ENCODE peak calls at places on chromosomes 5 and 9, in seven cellular contexts. K is uterus; H is prostate gland; Y is aorta; T is CD8-positive, alpha-beta memory T cell; U is GM23248; P is ovary. L is an unnamed sample. For H3K9me3, the result is how much of the 10 kb centered on the place peaks cover.

GRCh38 chr9:99231708-99232107 is 9.6 kb downstream of the SEC61B start:
- DNase-seq in K (no peak), H (no peak), Y (no peak), T (no peak), U (peak), P (no peak), L (no peak)

GRCh38 chr5:53334431-53334941 is 145.9 kb upstream of the FST start:
- DNase-seq in K (no peak), H (peak), Y (no peak), T (no peak), U (peak), P (no peak), L (no peak)

GRCh38 chr5:59810041-59810440 is 83.5 kb downstream of the PDE4D start:
- DNase-seq in K (peak), H (peak), Y (peak), T (peak), U (peak), P (peak), L (peak)

GRCh38 chr9:128921881-128922763 is 1.3 kb downstream of the PHYHD1 start:
- DNase-seq in K (peak), H (peak), Y (peak), T (no peak), U (peak), P (peak), L (peak)

GRCh38 chr5:89087551-89088318 is 204.8 kb upstream of the MEF2C start:
- DNase-seq in K (no peak), H (no peak), Y (no peak), T (no peak), U (no peak), P (no peak), L (no peak)

GRCh38 chr5:21831145-21831787 is 1021.9 kb downstream of the CDH12 start:
- DNase-seq in K (no peak), H (no peak), Y (no peak), T (no peak), U (no peak), P (no peak), L (no peak)

GRCh38 chr9:9133526-9133925 is 1333.9 kb upstream of the DMAC1 start:
- DNase-seq in K (no peak), H (no peak), Y (no peak), T (no peak), U (no peak), P (no peak), L (no peak)

GRCh38 chr5:116529615-116530014 is 45.0 kb downstream of the SEMA6A start:
- DNase-seq in K (no peak), H (no peak), Y (no peak), T (no peak), U (no peak), P (no peak), L (no peak)

GRCh38 chr9:83965350-83966208 is 14.4 kb downstream of the HNRNPK start:
- DNase-seq in K (no peak), H (no peak), Y (no peak), T (no peak), U (no peak), P (no peak), L (no peak)

GRCh38 chr5:139361821-139362429 is 20.3 kb downstream of the PAIP2 start:
- DNase-seq in K (no peak), H (no peak), Y (no peak), T (no peak), U (peak), P (no peak), L (no peak)

GRCh38 chr5:57889558-57889957 is 406.9 kb upstream of the ACTBL2 start:
- DNase-seq in K (no peak), H (no peak), Y (no peak), T (no peak), U (peak), P (no peak), L (peak)

GRCh38 chr9:101037433-101037832 is 8.9 kb downstream of the PLPPR1 start:
- DNase-seq in K (no peak), H (no peak), Y (no peak), T (no peak), U (no peak), P (no peak), L (no peak)

GRCh38 chr5:97100486-97100885 is 41.9 kb downstream of the LIX1 start:
- DNase-seq in K (no peak), H (no peak), Y (no peak), T (no peak), U (peak), P (no peak), L (no peak)

GRCh38 chr5:2764581-2764980 is 13.1 kb upstream of the IRX2 start:
- DNase-seq in K (no peak), H (no peak), Y (no peak), T (no peak), U (no peak), P (no peak), L (no peak)

GRCh38 chr5:33167541-33167940 is 273.2 kb upstream of the TARS1 start:
- DNase-seq in K (no peak), H (no peak), Y (no peak), T (no peak), U (peak), P (no peak), L (no peak)

GRCh38 chr5:142178651-142179050 is 70.1 kb downstream of the NDFIP1 start:
- DNase-seq in K (no peak), H (no peak), Y (no peak), T (no peak), U (no peak), P (no peak), L (no peak)

GRCh38 chr5:78506296-78507049 is 142.1 kb downstream of the LHFPL2 start:
- DNase-seq in K (no peak), H (no peak), Y (no peak), T (no peak), U (peak), P (no peak), L (no peak)

GRCh38 chr5:53364098-53364497 is 116.3 kb upstream of the FST start:
- DNase-seq in K (no peak), H (no peak), Y (no peak), T (no peak), U (peak), P (no peak), L (no peak)

GRCh38 chr9:107190031-107190935 is 92.8 kb upstream of the RAD23B start:
- DNase-seq in K (no peak), H (no peak), Y (no peak), T (no peak), U (peak), P (no peak), L (no peak)

GRCh38 chr5:4089087-4089486 is 493.5 kb downstream of the IRX1 start:
- DNase-seq in K (no peak), H (no peak), Y (no peak), T (no peak), U (no peak), P (no peak), L (no peak)

GRCh38 chr5:79505138-79505537 is 8.8 kb downstream of the HOMER1 start:
- DNase-seq in K (no peak), H (no peak), Y (no peak), T (no peak), U (no peak), P (no peak), L (no peak)

GRCh38 chr9:107437716-107438115 is 51.9 kb downstream of the KLF4 start:
- DNase-seq in K (no peak), H (no peak), Y (no peak), T (no peak), U (no peak), P (no peak), L (no peak)

GRCh38 chr9:74025402-74025894 is 471.7 kb upstream of the RORB start:
- DNase-seq in K (no peak), H (no peak), Y (no peak), T (no peak), U (peak), P (no peak), L (no peak)

GRCh38 chr5:89255845-89256463 is 373.0 kb upstream of the MEF2C start:
- DNase-seq in K (no peak), H (no peak), Y (no peak), T (no peak), U (peak), P (no peak), L (no peak)

GRCh38 chr5:79122963-79123362 is 11.4 kb downstream of the BHMT start:
- DNase-seq in K (no peak), H (no peak), Y (no peak), T (no peak), U (no peak), P (no peak), L (no peak)

GRCh38 chr5:60948738-60949137 is 3.7 kb downstream of the NDUFAF2 start:
- DNase-seq in K (no peak), H (no peak), Y (no peak), T (no peak), U (no peak), P (no peak), L (no peak)

GRCh38 chr5:95554331-95554646 is 488 bp downstream of the SKIC3 start:
- DNase-seq in K (no peak), H (no peak), Y (no peak), T (no peak), U (no peak), P (no peak), L (no peak)

GRCh38 chr5:106759152-106759551 is 911.6 kb downstream of the EFNA5 start:
- DNase-seq in K (no peak), H (no peak), Y (no peak), T (no peak), U (no peak), P (no peak), L (no peak)

GRCh38 chr9:95261890-95262289 is 55.6 kb downstream of the FANCC start:
- DNase-seq in K (no peak), H (no peak), Y (no peak), T (no peak), U (peak), P (no peak), L (no peak)

GRCh38 chr5:177103523-177104253 is 17.0 kb downstream of the FGFR4 start:
- DNase-seq in K (no peak), H (no peak), Y (no peak), T (no peak), U (no peak), P (no peak), L (no peak)

GRCh38 chr5:32880781-32881180 is 169.7 kb downstream of the NPR3 start:
- DNase-seq in K (no peak), H (no peak), Y (no peak), T (no peak), U (peak), P (no peak), L (no peak)

GRCh38 chr9:109815366-109815947 is 35.5 kb downstream of the PALM2AKAP2 start:
- DNase-seq in K (no peak), H (no peak), Y (no peak), T (no peak), U (peak), P (no peak), L (no peak)

GRCh38 chr9:125994066-125994943 is 247.1 kb downstream of the PBX3 start:
- DNase-seq in K (no peak), H (no peak), Y (peak), T (no peak), U (no peak), P (no peak), L (no peak)

GRCh38 chr9:21837501-21837900 is 35.1 kb downstream of the MTAP start:
- DNase-seq in K (no peak), H (no peak), Y (no peak), T (no peak), U (no peak), P (no peak), L (no peak)

GRCh38 chr9:126395439-126396212 is 69.0 kb downstream of the MVB12B start:
- DNase-seq in K (no peak), H (peak), Y (no peak), T (no peak), U (peak), P (no peak), L (no peak)

GRCh38 chr5:79489773-79490172 is 24.2 kb downstream of the HOMER1 start:
- DNase-seq in K (no peak), H (no peak), Y (no peak), T (no peak), U (no peak), P (no peak), L (no peak)

GRCh38 chr5:9058666-9059065 is 487.2 kb downstream of the SEMA5A start:
- DNase-seq in K (no peak), H (no peak), Y (no peak), T (no peak), U (peak), P (no peak), L (no peak)
- H3K9me3 ChIP-seq in K (under half), H (under half), Y (under half), T (under half), U (under half), P (under half), L (under half)

GRCh38 chr5:147740864-147741263 is 41.7 kb downstream of the JAKMIP2 start:
- DNase-seq in K (no peak), H (no peak), Y (no peak), T (no peak), U (no peak), P (no peak), L (no peak)
- H3K9me3 ChIP-seq in K (under half), H (under half), Y (under half), T (under half), U (under half), P (under half), L (under half)

DNA sequence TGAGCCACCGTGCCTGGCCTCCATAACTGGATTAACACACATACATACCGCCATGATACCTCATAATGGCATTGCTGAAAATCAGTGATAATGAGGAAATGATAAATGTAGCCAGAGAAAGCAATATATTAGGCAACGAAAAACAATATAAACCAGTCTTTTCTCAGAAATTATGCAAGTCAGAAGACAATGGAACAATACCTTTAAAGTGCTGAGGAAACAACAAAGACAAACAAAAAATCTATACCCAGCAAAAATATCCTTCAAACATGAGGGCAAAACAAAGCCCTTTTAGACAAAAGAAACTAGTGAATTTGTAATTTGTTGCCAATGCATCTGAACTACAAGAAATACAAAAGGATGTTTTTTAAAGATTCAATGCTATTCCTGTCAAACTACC is 98.2 kb upstream of the TNFAIP8 start:
- DNase-seq in K (no peak), H (no peak), Y (no peak), T (no peak), U (no peak), P (no peak), L (no peak)
- H3K9me3 ChIP-seq in K (under half), H (under half), Y (under half), T (under half), U (under half), P (under half), L (under half)

GRCh38 chr9:4591123-4591500 is 71.0 kb upstream of the PLPP6 start:
- DNase-seq in K (no peak), H (no peak), Y (no peak), T (no peak), U (peak), P (no peak), L (no peak)
- H3K9me3 ChIP-seq in K (under half), H (under half), Y (under half), T (under half), U (under half), P (under half), L (under half)

DNA sequence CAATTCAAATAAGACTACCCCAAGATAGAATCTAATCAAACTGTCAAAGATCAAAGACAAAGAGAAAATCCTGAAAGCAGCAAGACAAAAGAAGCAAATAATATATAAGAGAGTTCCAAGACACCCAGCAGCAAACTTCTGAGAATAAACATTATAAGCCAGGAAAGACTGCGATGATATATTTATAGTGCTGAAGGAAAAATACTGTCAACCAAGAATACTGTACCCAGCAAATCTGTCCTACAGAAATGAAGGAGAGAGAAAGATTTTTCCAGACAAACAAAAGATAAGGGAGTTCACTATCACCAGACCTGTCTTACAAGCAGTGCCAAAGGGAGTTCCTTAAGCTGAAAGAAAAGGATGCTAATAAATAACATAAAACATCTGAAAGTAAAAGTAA is 227.4 kb downstream of the DENND1A start:
- DNase-seq in K (no peak), H (no peak), Y (no peak), T (no peak), U (no peak), P (no peak), L (no peak)
- H3K9me3 ChIP-seq in K (under half), H (under half), Y (under half), T (under half), U (under half), P (under half), L (under half)

GRCh38 chr5:50340757-50341156 is 100.3 kb downstream of the EMB start:
- DNase-seq in K (no peak), H (no peak), Y (no peak), T (no peak), U (no peak), P (no peak), L (no peak)
- H3K9me3 ChIP-seq in K (under half), H (under half), Y (under half), T (under half), U (under half), P (under half), L (under half)

GRCh38 chr9:89606049-89606481 is 1.3 kb downstream of the GADD45G start:
- DNase-seq in K (peak), H (peak), Y (peak), T (peak), U (peak), P (peak), L (peak)
- H3K9me3 ChIP-seq in K (under half), H (under half), Y (under half), T (under half), U (under half), P (under half), L (under half)

GRCh38 chr5:179113945-179114641 is 53.9 kb downstream of the ZNF354C start:
- DNase-seq in K (no peak), H (no peak), Y (no peak), T (no peak), U (no peak), P (no peak), L (no peak)

GRCh38 chr5:179111267-179112207 is 51.4 kb downstream of the ZNF354C start:
- DNase-seq in K (no peak), H (no peak), Y (no peak), T (no peak), U (no peak), P (no peak), L (no peak)

GRCh38 chr5:179113143-179113530 is 53.0 kb downstream of the ZNF354C start:
- DNase-seq in K (no peak), H (no peak), Y (no peak), T (no peak), U (no peak), P (no peak), L (no peak)

GRCh38 chr5:179112469-179113142 is 52.4 kb downstream of the ZNF354C start:
- DNase-seq in K (no peak), H (no peak), Y (no peak), T (no peak), U (no peak), P (no peak), L (no peak)

GRCh38 chr5:179110528-179110927 is 50.4 kb downstream of the ZNF354C start:
- DNase-seq in K (no peak), H (no peak), Y (no peak), T (no peak), U (no peak), P (no peak), L (no peak)
- H3K9me3 ChIP-seq in K (under half), H (under half), Y (under half), T (under half), U (under half), P (under half), L (under half)

L was measured in heart right ventricle.